ENCODE peak calls at places on chromosomes 11 and 22, in eight cellular contexts. A, Y, C, N, V, G, L and K are unnamed samples.

GRCh38 chr22:39003165-39003638 is 10.9 kb upstream of the APOBEC3C start:
- DNase-seq in C (no peak), L (peak), G (peak), A (peak), V (no peak), Y (peak), N (peak), K (peak)

GRCh38 chr11:107988397-107989158 is 20.1 kb upstream of the CUL5 start:
- DNase-seq in Y (no peak), G (peak), C (no peak), V (no peak), A (no peak), L (no peak), N (no peak), K (no peak)

GRCh38 chr11:63761870-63762661 is 6.5 kb downstream of the ZFTA start:
- DNase-seq in G (no peak), N (no peak), Y (peak), L (no peak), C (no peak), A (no peak), V (no peak), K (no peak)

GRCh38 chr11:86418929-86419328 is 44.2 kb downstream of the CCDC81 start:
- DNase-seq in V (no peak), C (no peak), A (peak), L (peak), N (no peak), G (peak), Y (no peak), K (no peak)

GRCh38 chr11:96254087-96254486 is 88.9 kb downstream of the MAML2 start:
- DNase-seq in N (no peak), L (peak), A (peak), G (peak), V (no peak), C (no peak), Y (no peak), K (no peak)

GRCh38 chr11:2860636-2861035 is 24.9 kb downstream of the CDKN1C start:
- DNase-seq in C (no peak), A (no peak), N (no peak), L (peak), Y (no peak), G (peak), V (no peak), K (no peak)

GRCh38 chr11:122258446-122258994 is 142.5 kb upstream of the BLID start:
- DNase-seq in A (no peak), Y (no peak), N (no peak), V (no peak), L (no peak), G (no peak), C (no peak), K (no peak)

GRCh38 chr11:33258631-33259184 is 1.5 kb downstream of the HIPK3 start:
- DNase-seq in G (peak), C (no peak), L (peak), Y (peak), V (no peak), A (peak), N (no peak), K (no peak)

GRCh38 chr11:126992804-126993111 is 7.8 kb downstream of the KIRREL3 start:
- DNase-seq in L (peak), Y (no peak), V (peak), C (no peak), N (peak), G (no peak), A (peak), K (no peak)

GRCh38 chr11:6733326-6734030 is 38.3 kb downstream of the OR2AG2 start:
- DNase-seq in N (no peak), L (no peak), G (no peak), A (no peak), C (no peak), Y (no peak), V (no peak), K (no peak)

GRCh38 chr11:113730887-113731726 is 25.0 kb upstream of the TMPRSS5 start:
- DNase-seq in V (peak), C (no peak), Y (peak), N (peak), L (peak), G (peak), A (peak), K (no peak)

GRCh38 chr22:35921777-35922176 is 106.8 kb downstream of the RBFOX2 start:
- DNase-seq in C (no peak), N (peak), A (peak), L (peak), G (peak), Y (peak), V (peak), K (no peak)

GRCh38 chr11:46642627-46643335 is 25.4 kb downstream of the ATG13 start:
- DNase-seq in N (no peak), A (no peak), V (no peak), G (no peak), C (no peak), L (no peak), Y (no peak), K (no peak)

GRCh38 chr22:45240810-45241631 is at the start of gene KIAA0930:
- DNase-seq in V (no peak), C (no peak), G (peak), N (no peak), L (peak), A (peak), Y (peak), K (peak)

GRCh38 chr22:38758276-38758945 is 2.6 kb upstream of the SUN2 start:
- DNase-seq in A (no peak), C (no peak), V (no peak), Y (no peak), N (no peak), L (no peak), G (no peak), K (no peak)

GRCh38 chr11:57527056-57527631 is 3.4 kb downstream of the TIMM10 start:
- DNase-seq in V (no peak), Y (peak), C (no peak), A (peak), N (no peak), L (peak), G (peak), K (peak)

GRCh38 chr11:9815486-9816136 is 151.7 kb downstream of the SWAP70 start:
- DNase-seq in V (peak), N (no peak), C (no peak), G (peak), A (peak), L (peak), Y (no peak), K (no peak)

GRCh38 chr22:20024225-20025087 is 3.5 kb downstream of the TANGO2 start:
- DNase-seq in C (no peak), G (no peak), L (no peak), V (no peak), N (no peak), A (no peak), Y (no peak), K (no peak)

GRCh38 chr11:75547617-75548054 is 14.4 kb upstream of the SERPINH1 start:
- DNase-seq in V (no peak), C (no peak), Y (peak), N (no peak), A (peak), L (peak), G (peak), K (no peak)

GRCh38 chr11:118896472-118896913 is 12.8 kb downstream of the CXCR5 start:
- DNase-seq in A (no peak), L (no peak), G (no peak), V (no peak), C (no peak), Y (no peak), N (no peak), K (no peak)

GRCh38 chr11:75508051-75508561 is 17.6 kb downstream of the GDPD5 start:
- DNase-seq in N (no peak), V (no peak), L (no peak), G (no peak), A (no peak), Y (no peak), C (no peak), K (no peak)

GRCh38 chr11:120877746-120878365 is 146.0 kb upstream of the TBCEL start:
- DNase-seq in A (no peak), G (no peak), Y (no peak), N (no peak), V (no peak), C (no peak), L (no peak), K (no peak)

GRCh38 chr11:75142714-75143419 is 8.0 kb upstream of the SLCO2B1 start:
- DNase-seq in N (peak), A (peak), Y (no peak), G (peak), C (no peak), L (peak), V (peak), K (no peak)

GRCh38 chr11:21810650-21811049 is 382.2 kb upstream of the ANO5 start:
- DNase-seq in Y (no peak), G (peak), L (no peak), V (no peak), N (no peak), C (no peak), A (no peak), K (no peak)

GRCh38 chr11:2983908-2984307 is 8.2 kb downstream of the NAP1L4 start:
- DNase-seq in G (no peak), Y (no peak), V (no peak), N (no peak), L (no peak), C (no peak), A (no peak), K (no peak)

GRCh38 chr11:17951685-17952388 is 61.0 kb downstream of the SERGEF start:
- DNase-seq in A (no peak), V (no peak), G (no peak), C (no peak), Y (no peak), N (no peak), L (no peak), K (no peak)

GRCh38 chr11:8082391-8083087 is 1.5 kb downstream of the TUB start:
- DNase-seq in G (no peak), A (peak), C (no peak), N (no peak), V (no peak), L (no peak), Y (no peak), K (no peak)

GRCh38 chr11:97687106-97687505 is 1297.3 kb downstream of the JRKL start:
- DNase-seq in G (no peak), C (no peak), A (no peak), N (no peak), V (no peak), L (no peak), Y (no peak), K (no peak)

GRCh38 chr22:17980638-17981051 is 43.7 kb downstream of the MICAL3 start:
- DNase-seq in C (no peak), N (no peak), L (peak), V (no peak), G (peak), A (no peak), Y (no peak), K (no peak)

GRCh38 chr22:41480397-41480735 is 11.4 kb downstream of the ACO2 start:
- DNase-seq in N (no peak), L (peak), G (no peak), A (peak), C (no peak), Y (no peak), V (no peak), K (no peak)

GRCh38 chr22:39117585-39118191 is 20.6 kb downstream of the APOBEC3H start:
- DNase-seq in G (peak), Y (peak), C (no peak), L (peak), A (peak), V (no peak), N (no peak), K (peak)

GRCh38 chr22:20254975-20255946 is 12.9 kb downstream of the RTN4R start:
- DNase-seq in A (no peak), N (no peak), Y (no peak), C (no peak), G (no peak), L (no peak), V (no peak), K (no peak)

GRCh38 chr11:22566293-22566692 is 59.3 kb downstream of the FANCF start:
- DNase-seq in Y (no peak), C (no peak), A (no peak), V (no peak), N (no peak), G (no peak), L (no peak), K (no peak)

GRCh38 chr11:20451568-20451967 is 64.1 kb downstream of the PRMT3 start:
- DNase-seq in A (peak), V (no peak), Y (no peak), N (peak), L (no peak), G (peak), C (no peak), K (no peak)

GRCh38 chr11:121550247-121551132 is 97.7 kb upstream of the SORL1-AS1 start:
- DNase-seq in N (no peak), C (no peak), Y (no peak), L (peak), G (peak), V (no peak), A (no peak), K (no peak)

DNA sequence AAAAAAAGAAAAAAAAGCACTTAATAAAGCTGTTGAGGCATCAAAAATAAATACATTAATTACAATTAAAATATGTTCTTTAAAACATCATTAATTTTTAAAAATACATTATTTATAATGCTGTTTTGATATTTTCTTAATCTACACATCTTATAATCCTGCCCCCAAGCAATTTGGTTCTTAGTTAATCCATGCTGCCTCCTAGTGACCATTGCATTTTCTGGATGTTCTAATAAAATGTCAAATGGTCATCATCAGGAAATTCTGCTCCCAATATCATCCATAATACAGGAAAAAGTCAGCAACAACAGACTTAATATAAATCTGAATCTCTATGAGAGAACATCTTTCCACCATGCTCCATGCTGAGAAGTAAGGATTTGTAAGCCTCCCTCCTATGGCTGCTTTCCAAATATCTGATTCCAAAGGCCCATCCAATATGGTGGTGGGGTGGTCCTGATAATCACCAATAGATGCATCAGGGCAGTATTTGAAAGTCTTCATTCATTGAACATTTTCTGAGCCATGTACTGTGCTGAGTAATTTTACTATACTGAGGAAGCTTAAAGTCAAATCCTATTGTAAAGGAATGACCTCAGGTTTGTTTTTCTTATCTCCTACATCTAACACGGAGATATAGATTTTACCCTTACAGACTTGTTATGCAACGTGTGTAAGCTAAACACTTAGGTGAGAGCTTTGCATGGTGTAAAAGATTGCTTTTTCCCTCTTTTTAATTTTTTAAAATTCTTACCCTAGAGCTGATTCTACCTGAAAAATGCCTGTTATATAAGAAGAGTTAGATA is 124.7 kb upstream of the BMAL1 start:
- DNase-seq in Y (no peak), V (no peak), A (peak), L (peak), N (no peak), G (peak), C (no peak), K (no peak)
- TF ChIP-seq CTCF in Y (peak), V (peak), A (peak), L (peak), N (peak), G (peak), C (peak), K (no peak)

GRCh38 chr22:47406180-47406723 is 643.8 kb downstream of the TBC1D22A start:
- DNase-seq in C (no peak), A (no peak), Y (no peak), G (no peak), L (no peak), N (no peak), V (no peak), K (no peak)
- TF ChIP-seq CTCF in C (no peak), A (no peak), Y (no peak), G (no peak), L (no peak), N (no peak), V (no peak), K (no peak)

GRCh38 chr11:102829671-102830070 is 13.7 kb downstream of the MMP3 start:
- DNase-seq in Y (no peak), L (no peak), A (no peak), G (peak), C (no peak), N (no peak), V (no peak), K (no peak)

GRCh38 chr11:102819491-102819890 is 21.5 kb upstream of the MMP1 start:
- DNase-seq in A (no peak), Y (no peak), C (no peak), N (no peak), V (no peak), L (no peak), G (no peak), K (no peak)

GRCh38 chr11:102830328-102830727 is 13.1 kb downstream of the MMP3 start:
- DNase-seq in C (no peak), G (peak), V (no peak), N (no peak), L (peak), A (peak), Y (no peak), K (no peak)

GRCh38 chr11:102824541-102824940 is 18.9 kb downstream of the MMP3 start:
- DNase-seq in L (no peak), C (no peak), G (peak), N (no peak), A (peak), V (no peak), Y (no peak), K (no peak)
- TF ChIP-seq CTCF in L (no peak), C (no peak), G (no peak), N (no peak), A (no peak), V (no peak), Y (no peak), K (no peak)

DNA sequence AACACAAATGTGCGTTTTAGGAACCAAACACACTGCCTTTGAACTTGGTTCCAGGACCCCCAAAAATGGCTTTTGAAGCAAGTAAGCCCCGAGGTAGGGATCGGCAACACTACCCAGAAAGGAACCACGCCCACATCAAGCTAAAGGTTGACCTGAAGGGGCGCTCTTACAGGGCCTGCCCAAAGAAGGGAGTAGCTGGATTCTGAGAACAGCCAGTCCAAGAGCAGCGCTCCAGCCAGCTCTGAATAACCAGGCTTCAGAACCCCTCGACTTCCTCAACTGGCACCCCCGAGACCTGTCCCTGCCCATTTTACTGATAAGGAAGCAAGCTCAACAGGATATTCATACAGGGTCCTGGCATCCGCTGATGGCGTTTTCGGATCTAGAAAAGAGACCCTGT is 18.9 kb upstream of the MOB2 start:
- DNase-seq in C (no peak), G (no peak), N (no peak), L (no peak), A (no peak), V (no peak), Y (no peak), K (no peak)
- TF ChIP-seq CTCF in C (no peak), G (no peak), N (no peak), L (no peak), A (no peak), V (no peak), Y (no peak), K (no peak)

GRCh38 chr11:69102732-69103615 is 52.8 kb upstream of the SMIM38 start:
- DNase-seq in G (no peak), V (no peak), A (no peak), N (no peak), Y (no peak), C (no peak), L (no peak), K (no peak)
- TF ChIP-seq CTCF in G (no peak), V (no peak), A (peak), N (no peak), Y (no peak), C (no peak), L (peak), K (no peak)

GRCh38 chr11:132126973-132127900 is 756.8 kb downstream of the NTM start:
- DNase-seq in V (no peak), N (peak), A (peak), G (peak), Y (peak), L (peak), C (no peak), K (no peak)
- TF ChIP-seq CTCF in V (peak), N (peak), A (peak), G (peak), Y (peak), L (peak), C (peak), K (no peak)

GRCh38 chr11:73912045-73912444 is 35.2 kb downstream of the PAAF1 start:
- DNase-seq in A (no peak), G (no peak), N (no peak), Y (no peak), C (no peak), V (no peak), L (no peak), K (no peak)

GRCh38 chr11:73902303-73902702 is 25.5 kb downstream of the PAAF1 start:
- DNase-seq in L (no peak), V (no peak), A (no peak), Y (no peak), C (no peak), N (no peak), G (no peak), K (no peak)

GRCh38 chr11:73907191-73907590 is 30.4 kb downstream of the PAAF1 start:
- DNase-seq in V (no peak), G (peak), A (peak), L (peak), Y (no peak), N (no peak), C (no peak), K (no peak)
- TF ChIP-seq CTCF in V (peak), G (peak), A (peak), L (peak), Y (no peak), N (no peak), C (no peak), K (no peak)

GRCh38 chr22:33443688-33444087 is 385.5 kb upstream of the SYN3 start:
- DNase-seq in Y (no peak), C (no peak), V (no peak), N (no peak), G (no peak), A (no peak), L (no peak), K (no peak)

GRCh38 chr22:33440756-33441155 is 382.6 kb upstream of the SYN3 start:
- DNase-seq in N (no peak), Y (no peak), L (no peak), A (peak), C (no peak), G (no peak), V (no peak), K (no peak)

DNA sequence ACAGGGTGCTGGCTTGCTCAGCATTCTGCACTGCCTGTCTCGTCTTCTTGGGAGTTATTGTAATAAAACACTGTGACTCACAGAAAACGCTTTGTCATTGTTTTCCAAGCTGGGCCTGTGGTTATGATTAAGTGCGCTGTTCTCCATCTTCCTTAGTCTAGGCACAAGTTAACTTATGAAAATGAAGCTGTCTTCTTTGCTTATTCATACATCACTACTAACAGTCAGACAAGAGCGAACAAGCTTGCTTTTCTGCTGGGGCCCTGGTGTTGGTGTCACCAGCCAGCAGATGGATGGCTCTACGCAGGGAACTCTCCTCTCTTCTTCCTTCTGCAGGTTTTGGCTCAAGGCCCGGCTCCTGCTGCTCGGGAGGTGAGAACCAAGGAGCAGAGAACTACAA is 380.1 kb upstream of the SYN3 start:
- DNase-seq in L (peak), C (no peak), A (peak), G (peak), N (peak), Y (no peak), V (peak), K (no peak)
- TF ChIP-seq CTCF in L (no peak), C (no peak), A (no peak), G (no peak), N (no peak), Y (no peak), V (no peak), K (no peak)